ENCODE peak calls at places on chromosomes 6 and 20, in four cellular contexts. N is A549, K is K562, S is GM12878. O is an unnamed sample.

GRCh38 chr6:89117285-89118108 is at the start of gene SRSF12:
- DNase-seq in N (peak), K (no peak), S (no peak), O (peak)

GRCh38 chr6:6006428-6007310 is at the start of gene NRN1:
- DNase-seq in N (no peak), K (no peak), S (no peak), O (no peak)

GRCh38 chr6:134819858-134820495 is 129.9 kb downstream of the ALDH8A1 start:
- DNase-seq in N (no peak), K (no peak), S (no peak), O (no peak)

GRCh38 chr6:34595332-34596090 is 39.4 kb upstream of the SPDEF start:
- DNase-seq in N (no peak), K (no peak), S (no peak), O (no peak)

GRCh38 chr6:139271056-139271455 is 20.7 kb downstream of the TXLNB start:
- DNase-seq in N (peak), K (no peak), S (no peak), O (no peak)

GRCh38 chr6:44494011-44494501 is 106.5 kb downstream of the CDC5L start:
- DNase-seq in N (peak), K (peak), S (no peak), O (peak)

GRCh38 chr6:44569931-44570385 is 182.5 kb downstream of the CDC5L start:
- DNase-seq in N (no peak), K (no peak), S (no peak), O (peak)

GRCh38 chr20:32429745-32430360 is 71.7 kb downstream of the ASXL1 start:
- DNase-seq in N (no peak), K (no peak), S (no peak), O (no peak)

GRCh38 chr20:21101453-21102251 is 4.5 kb downstream of the LINC00237 start:
- DNase-seq in N (no peak), K (no peak), S (no peak), O (peak)

GRCh38 chr6:24775520-24776058 is 852 bp downstream of the GMNN start:
- DNase-seq in N (no peak), K (no peak), S (no peak), O (peak)

GRCh38 chr6:31900917-31901414 is 920 bp downstream of the ZBTB12 start:
- DNase-seq in N (no peak), K (no peak), S (no peak), O (peak)

GRCh38 chr6:33192105-33192646 is at the start of gene COL11A2:
- DNase-seq in N (no peak), K (peak), S (no peak), O (no peak)
- H3K4me3 ChIP-seq in N (no peak), K (no peak), S (no peak), O (no peak)

GRCh38 chr6:91098006-91098405 is 511.1 kb upstream of the MAP3K7 start:
- DNase-seq in N (no peak), K (no peak), S (no peak), O (no peak)

GRCh38 chr6:91094341-91094740 is 507.5 kb upstream of the MAP3K7 start:
- DNase-seq in N (no peak), K (no peak), S (no peak), O (no peak)

GRCh38 chr6:91094806-91095475 is 508.1 kb upstream of the MAP3K7 start:
- DNase-seq in N (no peak), K (no peak), S (no peak), O (no peak)

GRCh38 chr6:91097316-91097878 is 510.5 kb upstream of the MAP3K7 start:
- DNase-seq in N (no peak), K (no peak), S (no peak), O (no peak)

DNA sequence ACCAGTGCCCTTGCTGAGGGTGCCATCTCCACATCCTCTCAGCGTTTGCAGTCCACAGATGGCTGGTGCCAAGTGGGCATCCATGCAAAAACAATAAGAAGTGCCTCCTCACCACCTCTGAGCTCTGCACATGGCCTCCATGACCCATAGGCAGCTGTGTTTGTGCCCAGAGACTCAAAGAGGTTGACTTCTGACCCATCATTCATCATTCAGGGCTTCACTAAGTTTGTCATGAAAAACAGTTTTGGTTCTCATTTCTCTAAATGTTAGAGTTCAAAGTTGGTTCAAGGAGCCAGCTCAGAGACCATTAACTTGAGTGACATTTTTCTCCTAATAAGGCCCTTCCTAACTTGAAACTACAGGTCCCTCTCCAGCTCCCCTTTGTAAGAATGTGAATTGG is 512.6 kb upstream of the MAP3K7 start:
- DNase-seq in N (no peak), K (no peak), S (no peak), O (no peak)
- TF ChIP-seq POLR2A in N (no peak), K (no peak), S (no peak), O (no peak)

DNA sequence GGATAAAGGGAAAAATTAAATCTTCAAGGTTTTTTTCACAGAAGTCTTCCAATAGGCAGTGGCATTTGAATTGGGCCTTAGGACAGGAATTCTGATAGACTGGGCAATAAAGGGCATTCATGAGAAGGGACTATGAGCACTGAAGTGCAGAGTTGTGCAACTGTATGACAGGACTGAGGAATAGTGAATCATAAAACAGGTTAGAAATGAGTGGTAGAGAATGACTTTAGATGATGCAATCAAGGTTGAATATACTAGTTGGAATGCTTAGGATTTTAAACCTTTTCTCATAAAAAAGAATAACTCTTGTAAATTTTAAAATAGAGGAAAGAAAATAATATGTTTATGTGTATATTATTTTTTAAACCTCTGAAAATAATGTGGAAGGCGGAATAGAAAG is 944.7 kb downstream of the PHF3 start:
- DNase-seq in N (no peak), K (no peak), S (no peak), O (no peak)
- TF ChIP-seq MYC in N (no peak), K (no peak), S (no peak), O (no peak)

DNA sequence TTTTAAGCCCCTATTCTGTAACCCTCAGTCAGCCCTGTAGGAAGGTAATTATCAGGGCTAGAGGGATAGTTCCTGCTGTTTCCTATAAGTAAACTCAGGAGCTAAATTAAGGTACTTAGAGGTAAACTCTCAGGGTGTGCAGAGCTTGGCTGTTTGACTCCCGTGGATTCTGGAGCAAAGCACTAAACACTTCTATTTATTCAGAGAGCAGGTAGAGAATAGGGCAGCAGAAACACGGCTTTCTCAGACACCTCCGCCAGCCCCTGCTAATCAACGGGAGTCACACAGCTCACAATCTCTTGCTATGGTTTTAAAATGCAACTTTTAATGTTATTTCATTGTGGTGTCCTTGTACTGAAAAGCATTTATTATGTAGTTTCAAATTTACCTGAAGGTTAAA is 21.8 kb downstream of the PRKN start:
- DNase-seq in N (no peak), K (no peak), S (no peak), O (no peak)
- H3K4me3 ChIP-seq in N (no peak), K (no peak), S (no peak), O (no peak)

GRCh38 chr20:324177-325042 is 942 bp upstream of the SOX12 start:
- DNase-seq in N (peak), K (peak), S (no peak), O (peak)
- TF ChIP-seq POLR2A in N (peak), K (peak), S (peak), O (peak)

O was measured in NB4.